ENCODE peak calls at places on chromosomes 7 and 10, in six cellular contexts. X is ascending aorta; A is uterus; K is CD8-positive, alpha-beta T cell; V is CD8-positive, alpha-beta memory T cell; W is GM23248. O is an unnamed sample.

GRCh38 chr10:126521354-126521753 is 133.1 kb upstream of the ADAM12 start:
- DNase-seq in V (no peak), W (peak; percentile 10), X (no peak), K (no peak), A (no peak), O (no peak)

GRCh38 chr7:55557666-55558188 is 14.6 kb downstream of the VOPP1 start:
- DNase-seq in V (no peak), W (no peak), K (no peak), A (no peak), X (no peak), O (no peak)

GRCh38 chr10:103278862-103279298 is 1.9 kb downstream of the INA start:
- DNase-seq in W (peak; percentile 71), A (no peak), V (no peak), K (no peak), X (no peak), O (no peak)

GRCh38 chr10:3264178-3264867 is 91.7 kb upstream of the PITRM1 start:
- DNase-seq in V (no peak), W (no peak), X (no peak), A (no peak), K (no peak), O (no peak)

GRCh38 chr10:42888504-42889095 is 106.0 kb downstream of the BMS1 start:
- DNase-seq in A (no peak), X (no peak), W (peak; percentile 10), V (no peak), K (no peak), O (no peak)

GRCh38 chr7:111919690-111920179 is 286.5 kb downstream of the DOCK4 start:
- DNase-seq in W (peak; percentile 21), A (no peak), K (no peak), V (no peak), X (no peak), O (no peak)

GRCh38 chr7:37504791-37505190 is 56.1 kb upstream of the ELMO1 start:
- DNase-seq in A (no peak), X (no peak), V (no peak), W (no peak), K (no peak), O (no peak)

GRCh38 chr7:152884321-152884720 is 124.8 kb downstream of the ACTR3B start:
- DNase-seq in K (no peak), X (no peak), W (no peak), V (no peak), A (no peak), O (no peak)

GRCh38 chr10:79020605-79021004 is 48.2 kb upstream of the ZMIZ1 start:
- DNase-seq in K (no peak), V (no peak), A (peak; percentile 15), W (no peak), X (no peak), O (no peak)

GRCh38 chr10:70354100-70354499 is 28.3 kb downstream of the LRRC20 start:
- DNase-seq in A (no peak), V (no peak), K (no peak), X (no peak), W (no peak), O (no peak)

GRCh38 chr10:120495226-120495625 is 38.2 kb downstream of the PLPP4 start:
- DNase-seq in V (no peak), K (no peak), X (no peak), A (no peak), W (peak; percentile 40), O (no peak)

GRCh38 chr10:35259769-35260397 is 76.4 kb upstream of the CCNY start:
- DNase-seq in W (peak; percentile 97), K (no peak), V (no peak), X (no peak), A (no peak), O (no peak)

GRCh38 chr7:12013983-12014382 is 182.0 kb upstream of the THSD7A start:
- DNase-seq in W (no peak), K (no peak), A (no peak), X (no peak), V (no peak), O (no peak)

GRCh38 chr7:92179393-92179924 is 517 bp upstream of the LRRD1 start:
- DNase-seq in V (no peak), X (no peak), A (peak; percentile 13), W (peak; percentile 56), K (peak; percentile 23), O (no peak)

GRCh38 chr7:74409571-74409970 is 44.1 kb upstream of the GTF2IRD1 start:
- DNase-seq in K (no peak), A (no peak), W (no peak), V (no peak), X (no peak), O (no peak)

GRCh38 chr7:46146454-46147255 is 225.6 kb upstream of the IGFBP3 start:
- DNase-seq in W (peak; percentile 96), A (no peak), X (no peak), V (no peak), K (no peak), O (peak; percentile 21)

GRCh38 chr10:22433875-22434274 is 88.6 kb downstream of the SPAG6 start:
- DNase-seq in X (no peak), K (no peak), V (no peak), W (peak; percentile 92), A (no peak), O (no peak)

GRCh38 chr10:101967713-101968112 is 88.3 kb downstream of the ARMH3 start:
- DNase-seq in X (no peak), V (no peak), W (peak; percentile 40), K (no peak), A (no peak), O (no peak)

GRCh38 chr7:155586843-155587440 is 40.6 kb upstream of the CNPY1 start:
- DNase-seq in W (no peak), V (no peak), K (no peak), A (no peak), X (no peak), O (no peak)

GRCh38 chr7:155587486-155587885 is 41.1 kb upstream of the CNPY1 start:
- DNase-seq in W (no peak), A (no peak), X (no peak), V (no peak), K (no peak), O (no peak)

GRCh38 chr7:155585532-155585895 is 39.2 kb upstream of the CNPY1 start:
- DNase-seq in V (no peak), W (no peak), A (no peak), K (no peak), X (no peak), O (no peak)

GRCh38 chr7:155584763-155585531 is 38.6 kb upstream of the CNPY1 start:
- DNase-seq in A (peak; percentile 29), X (no peak), W (peak; percentile 23), K (no peak), V (no peak), O (no peak)

DNA sequence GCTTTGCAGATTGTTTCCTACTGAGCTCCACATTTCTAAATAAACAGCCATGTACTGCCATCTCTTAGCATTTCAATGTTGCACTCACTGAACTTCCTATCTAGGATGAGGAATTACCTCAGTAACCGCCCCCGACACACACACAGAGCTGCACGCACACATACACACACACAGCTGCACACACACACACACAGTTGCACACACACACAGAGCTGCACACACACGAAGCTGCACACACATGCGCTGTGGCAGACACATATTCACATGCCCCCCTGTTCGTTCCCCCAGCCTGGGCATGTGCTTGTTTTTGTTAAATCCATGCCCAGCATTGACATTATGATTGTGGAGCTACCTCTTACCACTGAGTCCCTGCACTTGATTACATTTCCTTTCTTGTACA is 39.6 kb upstream of the CNPY1 start:
- DNase-seq in K (no peak), W (no peak), X (no peak), V (no peak), A (no peak), O (no peak)
- H3K4me3 ChIP-seq in K (no peak overlapping the region), W (no peak overlapping the region), X (no peak overlapping the region), V (no peak overlapping the region), A (no peak overlapping the region), O (no peak overlapping the region)

GRCh38 chr7:102916426-102916825 is 3.6 kb downstream of the LRRC17 start:
- DNase-seq in W (peak; percentile 85), K (no peak), V (no peak), X (no peak), A (no peak), O (no peak)

GRCh38 chr7:102908676-102909075 is 4.1 kb upstream of the LRRC17 start:
- DNase-seq in X (no peak), K (no peak), A (no peak), W (no peak), V (no peak), O (no peak)

GRCh38 chr7:102914585-102914984 is 1.8 kb downstream of the LRRC17 start:
- DNase-seq in W (peak; percentile 62), X (peak; percentile 31), K (no peak), A (peak; percentile 61), V (no peak), O (peak; percentile 78)

GRCh38 chr7:102913846-102914245 is 1.0 kb downstream of the LRRC17 start:
- DNase-seq in K (no peak), A (no peak), X (no peak), V (no peak), W (no peak), O (no peak)

DNA sequence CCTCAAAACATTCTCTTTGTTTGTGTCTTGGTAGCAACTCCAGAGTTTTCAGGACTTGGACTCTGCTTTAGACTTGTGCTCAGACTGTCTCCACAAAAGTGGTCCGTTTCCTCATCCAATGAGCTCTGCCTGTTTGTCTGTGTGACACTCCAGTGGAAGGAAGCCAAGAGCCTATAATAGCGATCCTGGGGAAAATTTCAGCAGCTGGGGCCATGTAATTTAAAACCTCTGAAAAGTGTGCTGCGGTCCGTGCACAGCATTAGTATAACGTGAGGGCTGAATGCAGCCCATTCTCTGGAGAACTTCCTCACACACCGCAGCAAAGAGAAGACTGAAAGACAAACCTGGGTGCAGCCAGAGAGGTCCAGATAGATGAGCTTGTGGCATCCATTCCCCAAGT is at the start of gene LRRC17:
- DNase-seq in X (no peak), V (no peak), K (no peak), A (peak; percentile 26), W (peak; percentile 51), O (no peak)
- H3K4me3 ChIP-seq in X (peak within 1 kb of the TSS; percentile 29), V (no peak within 1 kb of the TSS), K (no peak within 1 kb of the TSS), A (peak within 1 kb of the TSS; percentile 36), W (peak within 1 kb of the TSS; percentile 61), O (peak within 1 kb of the TSS; percentile 53)

GRCh38 chr7:116673504-116673865 is 1.5 kb downstream of the MET start:
- DNase-seq in V (no peak), X (no peak), K (no peak), W (no peak), A (no peak), O (no peak)
- H3K4me3 ChIP-seq in V (no peak overlapping the region), X (no peak overlapping the region), K (no peak overlapping the region), W (peak overlapping the region; percentile 99), A (peak overlapping the region; percentile 50), O (peak overlapping the region; percentile 84)

DNA sequence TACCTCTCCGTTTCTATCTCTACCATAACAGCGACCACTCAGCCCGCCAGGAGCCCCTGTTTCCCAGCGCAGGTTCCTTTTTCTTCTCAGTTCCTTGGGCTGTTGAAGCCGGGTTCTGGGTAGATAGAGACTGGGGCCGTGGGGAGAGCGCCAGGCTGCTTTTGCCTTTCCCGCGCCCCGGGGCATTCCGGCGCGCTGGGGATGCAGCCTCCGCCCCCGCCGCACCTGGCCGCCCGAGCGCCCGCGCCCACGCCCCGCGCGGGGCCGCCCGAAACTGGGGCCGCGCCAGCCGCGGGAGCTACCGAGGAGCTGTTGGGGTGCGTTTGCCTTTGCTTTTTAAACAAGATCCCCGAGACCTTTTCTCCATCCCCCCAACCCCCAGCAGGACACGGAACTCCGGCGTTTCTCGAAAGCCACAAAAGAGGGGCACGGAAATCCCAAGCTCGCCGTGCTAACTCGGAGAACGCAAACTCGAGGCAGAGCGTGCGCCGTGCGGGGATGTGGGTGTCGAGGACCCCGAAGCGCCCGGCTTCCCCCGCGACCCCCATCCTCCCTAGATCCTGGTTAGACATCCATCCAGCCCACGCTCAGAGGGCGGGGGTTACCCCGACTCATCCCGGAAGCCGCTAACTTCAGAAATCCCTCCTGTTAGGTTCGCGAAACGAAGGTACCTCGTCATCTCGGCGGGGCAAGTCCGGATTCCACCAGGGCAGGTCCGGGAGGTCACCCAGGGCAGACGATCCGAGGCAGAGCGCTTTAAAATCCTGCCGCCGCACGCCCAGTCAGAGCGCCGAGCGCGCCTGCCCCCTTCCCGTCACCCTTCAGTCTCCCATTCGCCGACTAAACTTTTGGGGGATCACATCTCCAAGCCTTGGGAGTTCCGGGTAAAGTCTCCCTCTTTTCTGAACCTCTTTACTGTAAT is 1.0 kb downstream of the GRM8 start:
- DNase-seq in V (no peak), X (no peak), K (peak; percentile 24), A (no peak), W (peak; percentile 34), O (no peak)
- H3K4me3 ChIP-seq in V (peak overlapping the region; percentile 57), X (peak overlapping the region; percentile 53), K (peak overlapping the region; percentile 75), A (peak overlapping the region; percentile 57), W (peak overlapping the region; percentile 90), O (peak overlapping the region; percentile 85)